ENCODE peak calls at places on chromosome 18, in four cellular contexts. One of them, this sample, is unnamed.

GRCh38 chr18:67628674-67629073 is 112.2 kb upstream of the DSEL start:
- DNase-seq in ovary: no peak
- DNase-seq in CD4-positive, alpha-beta memory T cell: no peak
- DNase-seq in heart left ventricle: no peak
- DNase-seq in this sample: no peak

GRCh38 chr18:25231327-25231691 is 120.7 kb downstream of the ZNF521 start:
- DNase-seq in ovary: peak; percentile 37
- DNase-seq in CD4-positive, alpha-beta memory T cell: no peak
- DNase-seq in heart left ventricle: no peak
- DNase-seq in this sample: no peak

GRCh38 chr18:32922951-32923430 is 150.2 kb upstream of the KLHL14 start:
- DNase-seq in ovary: no peak
- DNase-seq in CD4-positive, alpha-beta memory T cell: no peak
- DNase-seq in heart left ventricle: no peak
- DNase-seq in this sample: no peak

GRCh38 chr18:59079264-59079972 is 60.3 kb upstream of the SEC11C start:
- DNase-seq in ovary: no peak
- DNase-seq in CD4-positive, alpha-beta memory T cell: no peak
- DNase-seq in heart left ventricle: no peak
- DNase-seq in this sample: no peak

GRCh38 chr18:46756559-46757201 is at the start of gene ST8SIA5:
- DNase-seq in ovary: no peak
- DNase-seq in CD4-positive, alpha-beta memory T cell: no peak
- DNase-seq in heart left ventricle: no peak
- DNase-seq in this sample: no peak

GRCh38 chr18:68152770-68153169 is 562.1 kb downstream of the TMX3 start:
- DNase-seq in ovary: no peak
- DNase-seq in CD4-positive, alpha-beta memory T cell: peak; percentile 28
- DNase-seq in heart left ventricle: no peak
- DNase-seq in this sample: no peak

GRCh38 chr18:67426477-67426876 is 90.0 kb downstream of the DSEL start:
- DNase-seq in ovary: no peak
- DNase-seq in CD4-positive, alpha-beta memory T cell: no peak
- DNase-seq in heart left ventricle: no peak
- DNase-seq in this sample: no peak

GRCh38 chr18:25345432-25345831 is 6.5 kb downstream of the ZNF521 start:
- DNase-seq in ovary: no peak
- DNase-seq in CD4-positive, alpha-beta memory T cell: no peak
- DNase-seq in heart left ventricle: no peak
- DNase-seq in this sample: peak; percentile 26

GRCh38 chr18:7038330-7038846 is 79.2 kb downstream of the LAMA1 start:
- DNase-seq in ovary: peak; percentile 91
- DNase-seq in CD4-positive, alpha-beta memory T cell: no peak
- DNase-seq in heart left ventricle: peak; percentile 74
- DNase-seq in this sample: peak; percentile 88

GRCh38 chr18:63788447-63789096 is 13.4 kb downstream of the SERPINB7 start:
- DNase-seq in ovary: no peak
- DNase-seq in CD4-positive, alpha-beta memory T cell: peak; percentile 23
- DNase-seq in heart left ventricle: no peak
- DNase-seq in this sample: peak; percentile 70

GRCh38 chr18:51070545-51070944 is 40.5 kb downstream of the SMAD4 start:
- DNase-seq in ovary: no peak
- DNase-seq in CD4-positive, alpha-beta memory T cell: no peak
- DNase-seq in heart left ventricle: no peak
- DNase-seq in this sample: peak; percentile 78
- H3K4me3 ChIP-seq in ovary: no peak overlapping the region
- H3K4me3 ChIP-seq in CD4-positive, alpha-beta memory T cell: no peak overlapping the region
- H3K4me3 ChIP-seq in heart left ventricle: no peak overlapping the region
- H3K4me3 ChIP-seq in this sample: no peak overlapping the region

GRCh38 chr18:2948038-2948437 is 64.9 kb downstream of the LPIN2 start:
- DNase-seq in ovary: no peak
- DNase-seq in CD4-positive, alpha-beta memory T cell: no peak
- DNase-seq in heart left ventricle: no peak
- DNase-seq in this sample: peak; percentile 74
- H3K4me3 ChIP-seq in ovary: no peak overlapping the region
- H3K4me3 ChIP-seq in CD4-positive, alpha-beta memory T cell: no peak overlapping the region
- H3K4me3 ChIP-seq in heart left ventricle: no peak overlapping the region
- H3K4me3 ChIP-seq in this sample: no peak overlapping the region

GRCh38 chr18:55585050-55585449 is 2.9 kb downstream of the TCF4 start:
- DNase-seq in ovary: no peak
- DNase-seq in CD4-positive, alpha-beta memory T cell: no peak
- DNase-seq in heart left ventricle: no peak
- DNase-seq in this sample: peak; percentile 35
- H3K4me3 ChIP-seq in ovary: no peak overlapping the region
- H3K4me3 ChIP-seq in CD4-positive, alpha-beta memory T cell: no peak overlapping the region
- H3K4me3 ChIP-seq in heart left ventricle: no peak overlapping the region
- H3K4me3 ChIP-seq in this sample: peak overlapping the region; percentile 74

GRCh38 chr18:36126668-36127067 is 2.5 kb downstream of the SLC39A6 start:
- DNase-seq in ovary: no peak
- DNase-seq in CD4-positive, alpha-beta memory T cell: no peak
- DNase-seq in heart left ventricle: no peak
- DNase-seq in this sample: no peak
- H3K4me3 ChIP-seq in ovary: no peak overlapping the region
- H3K4me3 ChIP-seq in CD4-positive, alpha-beta memory T cell: no peak overlapping the region
- H3K4me3 ChIP-seq in heart left ventricle: no peak overlapping the region
- H3K4me3 ChIP-seq in this sample: no peak overlapping the region

DNA sequence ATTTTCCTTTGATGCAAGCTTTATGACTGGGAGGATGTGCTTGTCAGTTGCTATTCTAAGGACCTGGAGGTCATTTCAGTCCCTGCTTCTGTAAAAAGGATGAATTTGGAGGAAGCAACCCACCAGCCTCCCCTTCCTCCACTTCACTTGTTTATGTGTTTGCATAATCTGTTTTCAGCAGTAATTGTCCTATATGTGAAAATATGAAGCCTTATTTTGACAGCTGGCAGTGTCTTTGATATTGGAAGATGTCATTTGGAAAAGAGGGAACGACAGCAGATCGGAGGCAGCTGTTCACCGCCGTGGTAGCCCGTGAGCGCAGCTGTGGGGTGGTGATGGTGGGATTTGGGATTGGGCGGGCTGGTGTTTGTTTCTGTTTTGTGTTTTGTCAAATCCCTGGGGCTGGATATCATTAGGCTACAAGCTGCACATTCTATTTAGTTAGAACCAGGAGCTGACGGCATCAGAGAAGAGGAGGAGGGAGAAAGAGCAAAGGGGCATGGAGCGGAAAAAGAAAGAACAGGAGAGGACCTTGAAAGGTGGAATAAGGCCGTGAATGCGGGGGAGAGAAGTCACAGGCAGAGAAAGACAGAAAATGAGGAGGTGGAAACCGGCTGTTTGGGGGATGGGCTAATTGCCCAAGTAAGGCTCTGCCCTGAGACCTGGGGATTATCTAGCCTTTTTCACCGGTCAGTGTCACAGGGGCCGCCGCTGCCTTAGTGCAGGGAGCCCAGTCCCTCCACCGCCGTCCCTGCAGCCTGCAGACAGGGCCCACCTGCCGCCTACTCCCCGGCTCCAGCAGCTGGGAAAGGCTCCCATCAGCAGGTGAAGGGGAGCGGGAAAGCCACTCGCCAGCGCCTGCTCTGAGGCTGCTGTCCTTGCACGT is 87.9 kb downstream of the ZCCHC2 start:
- DNase-seq in ovary: peak; percentile 24
- DNase-seq in CD4-positive, alpha-beta memory T cell: no peak
- DNase-seq in heart left ventricle: no peak
- DNase-seq in this sample: no peak
- H3K4me3 ChIP-seq in ovary: peak overlapping the region; percentile 26
- H3K4me3 ChIP-seq in CD4-positive, alpha-beta memory T cell: no peak overlapping the region
- H3K4me3 ChIP-seq in heart left ventricle: no peak overlapping the region
- H3K4me3 ChIP-seq in this sample: no peak overlapping the region

DNA sequence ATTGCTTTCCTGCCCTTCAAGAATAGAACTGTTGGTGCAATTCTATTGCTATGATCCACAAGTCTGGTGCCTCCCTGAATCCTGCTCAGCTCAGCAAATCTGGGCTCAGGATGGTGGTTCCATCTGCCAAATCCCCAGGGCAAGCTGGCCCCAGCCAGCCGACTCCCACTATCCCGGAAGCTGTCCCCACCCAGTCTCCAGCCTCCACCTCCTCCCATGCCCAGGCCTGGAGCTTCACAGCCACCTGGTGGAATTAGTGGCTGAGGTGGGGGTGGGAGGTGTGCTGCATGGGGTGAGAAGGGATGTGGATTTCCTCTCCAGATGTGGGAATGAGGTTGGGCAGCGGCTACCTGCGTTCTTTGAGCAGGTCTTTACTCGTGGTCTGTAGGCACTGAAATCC is 119.3 kb upstream of the SMAD2 start:
- DNase-seq in ovary: no peak
- DNase-seq in CD4-positive, alpha-beta memory T cell: no peak
- DNase-seq in heart left ventricle: no peak
- DNase-seq in this sample: no peak
- H3K4me3 ChIP-seq in ovary: no peak overlapping the region
- H3K4me3 ChIP-seq in CD4-positive, alpha-beta memory T cell: no peak overlapping the region
- H3K4me3 ChIP-seq in heart left ventricle: no peak overlapping the region
- H3K4me3 ChIP-seq in this sample: no peak overlapping the region

DNA sequence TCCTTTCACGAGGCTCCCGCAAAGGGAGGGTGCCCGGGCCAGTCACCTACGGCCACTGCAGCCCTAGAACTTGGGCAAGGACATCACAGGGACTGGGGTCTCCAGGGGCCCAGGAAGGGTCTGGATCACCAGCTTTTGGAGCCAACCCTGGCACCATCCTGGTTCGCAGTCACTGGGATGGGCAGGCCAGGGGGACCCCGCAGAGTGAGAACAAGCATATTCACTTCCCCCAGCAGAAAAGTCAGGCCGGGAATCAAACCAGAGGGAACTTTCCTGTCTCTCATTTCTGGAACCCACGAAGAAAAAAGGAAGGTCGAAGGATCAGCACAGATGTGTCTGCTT is 15.4 kb downstream of the SMAD7 start:
- DNase-seq in ovary: no peak
- DNase-seq in CD4-positive, alpha-beta memory T cell: no peak
- DNase-seq in heart left ventricle: no peak
- DNase-seq in this sample: no peak
- H3K4me3 ChIP-seq in ovary: no peak overlapping the region
- H3K4me3 ChIP-seq in CD4-positive, alpha-beta memory T cell: no peak overlapping the region
- H3K4me3 ChIP-seq in heart left ventricle: no peak overlapping the region
- H3K4me3 ChIP-seq in this sample: no peak overlapping the region

DNA sequence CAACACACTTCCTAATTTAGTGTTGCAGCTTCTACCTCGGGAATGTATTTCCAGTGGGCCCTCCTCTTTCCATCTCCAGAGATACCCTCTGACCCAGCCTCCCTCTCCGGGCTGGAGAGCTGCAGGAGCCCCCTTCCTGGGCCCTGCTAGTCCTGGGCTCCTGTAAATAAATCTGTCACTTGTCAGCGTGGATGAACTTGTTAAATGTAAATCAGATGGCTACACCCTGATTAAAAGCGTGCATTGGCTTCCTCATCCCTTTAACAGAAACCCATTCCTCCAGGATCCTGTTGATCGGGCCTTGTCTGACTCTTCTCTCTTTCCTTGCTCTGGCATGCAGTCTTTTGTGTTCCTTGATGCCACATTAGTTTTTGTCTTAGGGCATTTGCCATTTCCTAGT is 2.4 kb downstream of the ZNF236 start:
- DNase-seq in ovary: no peak
- DNase-seq in CD4-positive, alpha-beta memory T cell: no peak
- DNase-seq in heart left ventricle: no peak
- DNase-seq in this sample: no peak
- H3K4me3 ChIP-seq in ovary: no peak overlapping the region
- H3K4me3 ChIP-seq in CD4-positive, alpha-beta memory T cell: no peak overlapping the region
- H3K4me3 ChIP-seq in heart left ventricle: no peak overlapping the region
- H3K4me3 ChIP-seq in this sample: no peak overlapping the region

GRCh38 chr18:2983296-2983695 is 29.6 kb downstream of the LPIN2 start:
- DNase-seq in ovary: no peak
- DNase-seq in CD4-positive, alpha-beta memory T cell: no peak
- DNase-seq in heart left ventricle: no peak
- DNase-seq in this sample: no peak
- H3K4me3 ChIP-seq in ovary: no peak overlapping the region
- H3K4me3 ChIP-seq in CD4-positive, alpha-beta memory T cell: peak overlapping the region; percentile 59
- H3K4me3 ChIP-seq in heart left ventricle: no peak overlapping the region
- H3K4me3 ChIP-seq in this sample: no peak overlapping the region

DNA sequence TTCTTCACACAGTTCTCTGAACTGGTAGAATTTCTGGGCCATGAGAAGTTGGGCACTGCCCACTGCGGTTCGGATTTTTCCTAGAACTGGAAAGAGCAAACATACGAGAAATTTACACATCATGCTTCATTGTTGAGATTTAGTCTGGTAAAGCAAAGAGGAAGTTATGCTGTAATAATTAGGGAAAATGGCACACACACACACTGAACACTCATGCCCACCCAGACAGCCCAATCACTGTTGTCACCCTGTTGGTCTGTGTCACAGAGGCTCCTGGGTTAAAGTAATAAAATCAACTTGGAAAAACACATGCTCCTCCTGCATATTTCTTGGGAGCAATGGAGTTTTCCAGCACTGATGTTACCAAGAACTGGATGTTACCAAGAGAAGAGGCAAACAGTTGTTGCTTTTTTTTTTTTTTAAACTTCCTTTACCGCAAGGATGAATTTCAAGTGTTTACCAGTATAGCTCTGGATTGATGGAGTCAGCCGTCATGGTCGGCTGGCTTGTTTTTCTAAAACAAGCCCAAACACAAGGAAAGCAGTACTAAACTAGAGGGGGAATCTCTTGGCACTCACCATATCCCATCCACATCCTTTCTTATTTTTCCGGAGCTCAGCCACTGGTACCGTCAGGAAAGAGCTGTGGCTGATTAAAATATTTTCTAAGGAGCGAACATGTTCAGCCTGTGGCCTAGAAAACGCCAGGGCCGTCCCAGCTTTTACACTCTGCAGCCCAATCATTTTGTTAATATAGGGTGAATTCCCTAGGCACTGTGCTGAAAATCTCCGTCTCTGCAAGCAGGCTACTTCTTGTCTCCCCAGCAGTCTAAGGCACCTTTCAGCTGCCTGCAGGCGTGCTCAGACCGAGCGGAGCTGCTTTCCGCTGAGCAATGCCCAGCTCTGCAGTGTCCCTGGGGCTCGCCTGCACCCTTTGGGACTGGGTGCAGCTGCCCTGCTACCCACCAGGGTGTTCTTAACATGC is 58.9 kb downstream of the TGIF1 start:
- DNase-seq in ovary: no peak
- DNase-seq in CD4-positive, alpha-beta memory T cell: no peak
- DNase-seq in heart left ventricle: no peak
- DNase-seq in this sample: no peak
- H3K4me3 ChIP-seq in ovary: no peak overlapping the region
- H3K4me3 ChIP-seq in CD4-positive, alpha-beta memory T cell: no peak overlapping the region
- H3K4me3 ChIP-seq in heart left ventricle: no peak overlapping the region
- H3K4me3 ChIP-seq in this sample: no peak overlapping the region

This sample was measured in fibroblast of the aortic adventitia.